ENCODE peak calls at places on chromosome 15, in six cellular contexts. E is uterus; C is psoas muscle; K is SJSA1; R is CD8-positive, alpha-beta memory T cell; D is effector memory CD8-positive, alpha-beta T cell. B is an unnamed sample.

GRCh38 chr15:77419050-77419835 is 661 bp downstream of the PEAK1 start:
- DNase-seq in E (peak), C (peak), K (peak), R (peak), D (no peak), B (peak)

GRCh38 chr15:47506543-47507090 is 210.7 kb upstream of the SEMA6D start:
- DNase-seq in E (no peak), C (no peak), K (no peak), R (no peak), D (no peak), B (no peak)

GRCh38 chr15:47374222-47374621 is 343.1 kb upstream of the SEMA6D start:
- DNase-seq in E (no peak), C (no peak), K (no peak), R (no peak), D (no peak), B (no peak)

GRCh38 chr15:63402498-63403253 is 21.0 kb upstream of the CA12 start:
- DNase-seq in E (no peak), C (no peak), K (peak), R (peak), D (no peak), B (no peak)

GRCh38 chr15:39578851-39579486 is 1.9 kb upstream of the THBS1 start:
- DNase-seq in E (no peak), C (no peak), K (no peak), R (no peak), D (no peak), B (no peak)

GRCh38 chr15:36905908-36906307 is 194.4 kb downstream of the MEIS2 start:
- DNase-seq in E (no peak), C (no peak), K (no peak), R (no peak), D (no peak), B (no peak)

GRCh38 chr15:34304613-34305012 is 33.0 kb downstream of the SLC12A6 start:
- DNase-seq in E (no peak), C (no peak), K (peak), R (no peak), D (no peak), B (no peak)

GRCh38 chr15:78933187-78934062 is 11.4 kb downstream of the CTSH start:
- DNase-seq in E (no peak), C (no peak), K (no peak), R (no peak), D (no peak), B (no peak)

GRCh38 chr15:67840747-67841634 is 1.1 kb upstream of the RNU6-1 start:
- DNase-seq in E (no peak), C (no peak), K (peak), R (no peak), D (no peak), B (peak)

GRCh38 chr15:57183041-57183440 is 193.3 kb upstream of the CGNL1 start:
- DNase-seq in E (no peak), C (no peak), K (peak), R (no peak), D (no peak), B (no peak)

GRCh38 chr15:89629829-89630228 is 25.4 kb downstream of the KIF7 start:
- DNase-seq in E (no peak), C (no peak), K (no peak), R (no peak), D (no peak), B (no peak)

GRCh38 chr15:101122266-101122665 is 129.6 kb downstream of the CHSY1 start:
- DNase-seq in E (no peak), C (no peak), K (no peak), R (no peak), D (no peak), B (no peak)

GRCh38 chr15:60901647-60902046 is 327.5 kb downstream of the RORA start:
- DNase-seq in E (no peak), C (no peak), K (no peak), R (no peak), D (no peak), B (no peak)

GRCh38 chr15:60035344-60035743 is 31.2 kb downstream of the FOXB1 start:
- DNase-seq in E (no peak), C (no peak), K (no peak), R (no peak), D (no peak), B (no peak)

GRCh38 chr15:82129769-82130168 is 84.0 kb upstream of the MEX3B start:
- DNase-seq in E (no peak), C (no peak), K (peak), R (no peak), D (no peak), B (no peak)

GRCh38 chr15:58357529-58358476 is 74.0 kb upstream of the LIPC start:
- DNase-seq in E (no peak), C (no peak), K (no peak), R (peak), D (no peak), B (no peak)

GRCh38 chr15:27638950-27639349 is 460.2 kb downstream of the OCA2 start:
- DNase-seq in E (no peak), C (no peak), K (no peak), R (no peak), D (no peak), B (no peak)

GRCh38 chr15:77747175-77748077 is 114.7 kb upstream of the LINGO1 start:
- DNase-seq in E (no peak), C (no peak), K (no peak), R (no peak), D (no peak), B (no peak)

B was measured in adrenal gland.